ENCODE peak calls at places on chromosomes 2 and 18, in nine cellular contexts. Y is GM23248; L is uterus; H is neuronal stem cell; B is CD8-positive, alpha-beta T cell; Z is osteoblast; W is right atrium auricular region; U is AG04450; I is colonic mucosa. C is an unnamed sample.

GRCh38 chr2:159042115-159042850 is 73.8 kb downstream of the TANC1 start:
- DNase-seq in U (no peak), Y (no peak), I (no peak), Z (no peak), W (no peak), H (no peak), L (no peak), B (no peak), C (peak; percentile 69)

GRCh38 chr2:177405029-177405692 is 12.6 kb downstream of the AGPS start:
- DNase-seq in Z (no peak), U (no peak), W (no peak), L (no peak), H (no peak), I (no peak), Y (no peak), B (no peak), C (no peak)

GRCh38 chr2:100416939-100417744 is at the start of gene CHST10:
- DNase-seq in H (peak; percentile 63), Y (peak; percentile 69), I (peak; percentile 24), Z (peak; percentile 97), W (peak; percentile 58), L (peak; percentile 44), U (no peak), B (peak; percentile 34), C (peak; percentile 88)

GRCh38 chr2:46776687-46777327 is 138.8 kb downstream of the MCFD2 start:
- DNase-seq in B (peak; percentile 37), W (no peak), L (peak; percentile 72), H (no peak), Z (no peak), U (no peak), I (peak; percentile 74), Y (peak; percentile 87), C (peak; percentile 51)

GRCh38 chr2:55879976-55880375 is 43.6 kb downstream of the EFEMP1 start:
- DNase-seq in U (no peak), H (no peak), B (no peak), Y (peak; percentile 56), I (no peak), L (no peak), W (no peak), Z (no peak), C (no peak)

GRCh38 chr18:44823782-44824181 is 143.1 kb downstream of the SETBP1 start:
- DNase-seq in L (peak; percentile 83), H (no peak), Z (peak; percentile 78), U (no peak), Y (peak; percentile 80), I (no peak), W (no peak), B (no peak), C (no peak)

GRCh38 chr2:95719473-95720060 is 127.8 kb downstream of the TRIM43 start:
- DNase-seq in L (no peak), Z (no peak), U (no peak), Y (no peak), I (no peak), B (no peak), W (no peak), H (no peak), C (no peak)

GRCh38 chr2:156333951-156334495 is 1.5 kb upstream of the NR4A2 start:
- DNase-seq in Z (peak; percentile 92), H (peak; percentile 65), L (peak; percentile 70), U (no peak), I (peak; percentile 65), W (peak; percentile 69), Y (peak; percentile 89), B (peak; percentile 47), C (peak; percentile 81)

GRCh38 chr2:11738589-11739436 is 7.6 kb upstream of the LPIN1 start:
- DNase-seq in L (peak; percentile 96), H (no peak), Z (peak; percentile 83), I (peak; percentile 51), U (peak; percentile 53), B (no peak), Y (peak; percentile 91), W (peak; percentile 90), C (peak; percentile 84)

GRCh38 chr2:233832414-233832813 is 21.9 kb downstream of the HJURP start:
- DNase-seq in H (no peak), L (no peak), U (peak; percentile 27), I (no peak), Y (peak; percentile 13), B (no peak), Z (peak; percentile 87), W (no peak), C (no peak)

GRCh38 chr2:68837861-68838341 is 33.3 kb downstream of the BMP10 start:
- DNase-seq in B (no peak), W (no peak), I (no peak), Z (no peak), Y (peak; percentile 21), H (no peak), U (peak; percentile 47), L (no peak), C (no peak)

GRCh38 chr2:68833162-68833561 is 38.0 kb downstream of the BMP10 start:
- DNase-seq in L (no peak), U (no peak), B (no peak), W (no peak), H (no peak), I (no peak), Y (no peak), Z (no peak), C (no peak)

GRCh38 chr2:68834737-68835136 is 36.5 kb downstream of the BMP10 start:
- DNase-seq in H (no peak), Y (no peak), I (no peak), Z (no peak), U (no peak), W (no peak), L (no peak), B (no peak), C (no peak)

GRCh38 chr2:68837164-68837860 is 33.9 kb downstream of the BMP10 start:
- DNase-seq in U (no peak), H (peak; percentile 47), L (peak; percentile 63), B (peak; percentile 51), W (no peak), Y (peak; percentile 14), Z (no peak), I (peak; percentile 68), C (peak; percentile 91)

GRCh38 chr2:68835636-68836035 is 35.6 kb downstream of the BMP10 start:
- DNase-seq in W (no peak), I (no peak), H (no peak), Y (no peak), L (no peak), Z (no peak), B (no peak), U (no peak), C (no peak)
- H3K27ac ChIP-seq in W (no peak overlapping the region), I (no peak overlapping the region), H (no peak overlapping the region), Y (no peak overlapping the region), L (no peak overlapping the region), Z (no peak overlapping the region), B (no peak overlapping the region), U (no peak overlapping the region), C (no peak overlapping the region)

GRCh38 chr2:153478289-153479261 is at the start of gene RPRM:
- DNase-seq in U (peak; percentile 1), W (no peak), B (peak; percentile 38), H (peak; percentile 85), Y (peak; percentile 78), I (peak; percentile 65), Z (peak; percentile 91), L (peak; percentile 91), C (peak; percentile 72)

GRCh38 chr2:153477641-153478288 is 797 bp downstream of the RPRM start:
- DNase-seq in H (no peak), Z (peak; percentile 76), L (peak; percentile 18), U (no peak), W (no peak), I (no peak), B (no peak), Y (peak; percentile 10), C (peak; percentile 35)

GRCh38 chr2:153477096-153477555 is 1.4 kb downstream of the RPRM start:
- DNase-seq in B (no peak), H (no peak), L (peak; percentile 32), Z (peak; percentile 37), I (no peak), W (no peak), U (no peak), Y (peak; percentile 12), C (peak; percentile 45)

GRCh38 chr2:153476491-153477095 is 2.0 kb downstream of the RPRM start:
- DNase-seq in Z (peak; percentile 29), U (no peak), I (no peak), L (peak; percentile 26), H (no peak), Y (peak; percentile 6), W (no peak), B (no peak), C (peak; percentile 54)

GRCh38 chr2:153479527-153479926 is 965 bp upstream of the RPRM start:
- DNase-seq in L (peak; percentile 76), I (no peak), B (no peak), Z (peak; percentile 79), U (no peak), H (no peak), Y (peak; percentile 43), W (no peak), C (no peak)
- H3K4me3 ChIP-seq in L (no peak overlapping the region), I (no peak overlapping the region), B (no peak overlapping the region), Z (no peak overlapping the region), U (no peak overlapping the region), H (peak overlapping the region; percentile 47), Y (no peak overlapping the region), W (no peak overlapping the region), C (no peak overlapping the region)

GRCh38 chr2:147976102-147976501 is 44.4 kb downstream of the ORC4 start:
- DNase-seq in L (no peak), I (no peak), Y (no peak), H (no peak), Z (no peak), U (no peak), W (no peak), B (no peak), C (no peak)

GRCh38 chr2:147980940-147981339 is 39.6 kb downstream of the ORC4 start:
- DNase-seq in I (no peak), Z (no peak), H (no peak), U (no peak), L (no peak), W (no peak), B (no peak), Y (no peak), C (no peak)

GRCh38 chr2:147977679-147978078 is 42.9 kb downstream of the ORC4 start:
- DNase-seq in H (no peak), W (no peak), B (no peak), I (no peak), Y (no peak), L (no peak), U (no peak), Z (peak; percentile 26), C (no peak)
- H3K9me3 ChIP-seq in H (peaks cover 2% of the 10 kb centered on the region), W (no peaks in the 10 kb centered on the region), B (no peaks in the 10 kb centered on the region), I (no peaks in the 10 kb centered on the region), Y (no peaks in the 10 kb centered on the region), L (no peaks in the 10 kb centered on the region), U (no peaks in the 10 kb centered on the region), Z (no peaks in the 10 kb centered on the region), C (no peaks in the 10 kb centered on the region)

GRCh38 chr2:63665806-63666205 is 77.0 kb downstream of the MDH1 start:
- DNase-seq in W (no peak), U (peak; percentile 60), I (no peak), Z (peak; percentile 38), L (no peak), H (no peak), Y (peak; percentile 86), B (no peak), C (no peak)
- H3K27ac ChIP-seq in W (no peak overlapping the region), U (no peak overlapping the region), I (no peak overlapping the region), Z (peak overlapping the region; percentile 94), L (no peak overlapping the region), H (no peak overlapping the region), Y (peak overlapping the region; percentile 84), B (no peak overlapping the region), C (no peak overlapping the region)

C was measured in right cardiac atrium.